ENCODE peak calls at places on chromosomes 5 and 9, in eight cellular contexts. X is right lobe of liver, P is adrenal gland, N is spleen, U is IMR-90, A is heart left ventricle, Y is sigmoid colon, Q is stomach. M is an unnamed sample.

GRCh38 chr9:2720179-2720654 is 2.9 kb downstream of the KCNV2 start:
- DNase-seq in N (no peak), Y (no peak), A (no peak), U (no peak), X (no peak), P (no peak), Q (no peak), M (no peak)

GRCh38 chr5:6419340-6419852 is 29.3 kb upstream of the UBE2QL1 start:
- DNase-seq in U (no peak), Y (no peak), X (no peak), A (no peak), N (no peak), Q (no peak), P (no peak), M (peak; percentile 54)

GRCh38 chr5:173707392-173707791 is 90.9 kb upstream of the BOD1 start:
- DNase-seq in Y (no peak), U (peak; percentile 44), X (no peak), N (no peak), Q (no peak), A (peak; percentile 73), P (peak; percentile 90), M (no peak)

GRCh38 chr5:458547-459353 is 15.8 kb downstream of the EXOC3 start:
- DNase-seq in P (no peak), U (peak; percentile 65), Q (no peak), X (peak; percentile 16), A (peak; percentile 28), Y (peak; percentile 57), N (peak; percentile 38), M (no peak)

GRCh38 chr9:133532937-133533668 is 1.4 kb upstream of the ADAMTSL2 start:
- DNase-seq in X (peak; percentile 78), U (peak; percentile 29), Q (peak; percentile 79), N (peak; percentile 85), A (peak; percentile 81), Y (peak; percentile 83), P (peak; percentile 80), M (no peak)

GRCh38 chr9:121398374-121398773 is 28.3 kb upstream of the STOM start:
- DNase-seq in N (no peak), P (no peak), Y (no peak), A (no peak), Q (no peak), U (peak; percentile 100), X (no peak), M (no peak)

GRCh38 chr5:164358531-164359259 is 853.3 kb downstream of the MAT2B start:
- DNase-seq in A (no peak), Y (no peak), U (peak; percentile 88), N (no peak), Q (no peak), P (no peak), X (no peak), M (no peak)

GRCh38 chr5:113663879-113664278 is 150.4 kb downstream of the YTHDC2 start:
- DNase-seq in Y (no peak), Q (peak; percentile 51), N (no peak), P (peak; percentile 54), A (peak; percentile 62), U (peak; percentile 16), X (peak; percentile 68), M (no peak)

GRCh38 chr9:137892424-137893191 is 15.0 kb downstream of the CACNA1B start:
- DNase-seq in U (no peak), X (no peak), N (no peak), P (no peak), Y (no peak), A (no peak), Q (no peak), M (no peak)

GRCh38 chr5:75965292-75965691 is 117.9 kb upstream of the SV2C start:
- DNase-seq in Y (no peak), P (no peak), A (no peak), N (no peak), X (no peak), Q (no peak), U (no peak), M (no peak)

GRCh38 chr5:178350361-178351220 is 118.0 kb upstream of the PHYKPL start:
- DNase-seq in P (no peak), U (no peak), N (peak; percentile 58), A (peak; percentile 32), X (peak; percentile 39), Y (no peak), Q (no peak), M (no peak)

GRCh38 chr5:43066231-43066798 is 26.2 kb upstream of the ANXA2R start:
- DNase-seq in U (peak; percentile 69), N (peak; percentile 96), X (peak; percentile 87), Y (peak; percentile 87), Q (peak; percentile 82), A (peak; percentile 89), P (peak; percentile 69), M (no peak)

GRCh38 chr9:104881991-104882555 is 45.9 kb downstream of the ABCA1 start:
- DNase-seq in N (no peak), X (no peak), A (no peak), P (no peak), Y (no peak), U (no peak), Q (no peak), M (no peak)

GRCh38 chr5:175163586-175164275 is 280.3 kb downstream of the DRD1 start:
- DNase-seq in Q (no peak), U (no peak), N (no peak), A (no peak), Y (no peak), P (no peak), X (no peak), M (no peak)

GRCh38 chr5:89535421-89535820 is 652.4 kb upstream of the MEF2C start:
- DNase-seq in X (no peak), U (peak; percentile 0), P (no peak), Q (no peak), Y (no peak), N (no peak), A (no peak), M (no peak)

GRCh38 chr5:96601200-96601599 is 61.0 kb upstream of the CAST start:
- DNase-seq in Q (no peak), X (no peak), Y (no peak), N (no peak), A (no peak), P (no peak), U (no peak), M (no peak)

GRCh38 chr5:55599148-55600050 is 64.6 kb upstream of the PLPP1 start:
- DNase-seq in N (no peak), X (no peak), U (no peak), P (no peak), Y (no peak), A (no peak), Q (no peak), M (peak; percentile 86)

GRCh38 chr5:146313027-146313426 is 25.6 kb upstream of the POU4F3 start:
- DNase-seq in P (no peak), N (no peak), Q (no peak), X (no peak), A (no peak), U (no peak), Y (no peak), M (no peak)

GRCh38 chr9:98867434-98868168 is 60.1 kb downstream of the GALNT12 start:
- DNase-seq in X (peak; percentile 68), N (no peak), U (peak; percentile 92), Q (peak; percentile 55), P (peak; percentile 83), A (peak; percentile 86), Y (peak; percentile 93), M (no peak)
- TF ChIP-seq POLR2A in X (no peak), N (no peak), U (no peak), Q (no peak), P (no peak), A (no peak), Y (no peak), M (no peak)

GRCh38 chr9:86639287-86639686 is 285.1 kb upstream of the TUT7 start:
- DNase-seq in Q (no peak), X (no peak), U (no peak), N (no peak), Y (no peak), P (no peak), A (no peak), M (no peak)
- TF ChIP-seq CTCF in Q (no peak), X (no peak), U (no peak), N (no peak), Y (no peak), P (no peak), A (no peak), M (no peak)

GRCh38 chr5:154370119-154370518 is 75.7 kb upstream of the SAP30L start:
- DNase-seq in Y (no peak), P (no peak), A (no peak), U (peak; percentile 56), X (no peak), N (no peak), Q (no peak), M (no peak)
- H3K4me1 ChIP-seq in Y (peaks cover 59% of the 10 kb centered on the region), P (peaks cover 9% of the 10 kb centered on the region), A (peaks cover 21% of the 10 kb centered on the region), U (peaks cover 33% of the 10 kb centered on the region), X (no peaks in the 10 kb centered on the region), N (peaks cover 18% of the 10 kb centered on the region), Q (peaks cover 41% of the 10 kb centered on the region), M (peaks cover 17% of the 10 kb centered on the region)

DNA sequence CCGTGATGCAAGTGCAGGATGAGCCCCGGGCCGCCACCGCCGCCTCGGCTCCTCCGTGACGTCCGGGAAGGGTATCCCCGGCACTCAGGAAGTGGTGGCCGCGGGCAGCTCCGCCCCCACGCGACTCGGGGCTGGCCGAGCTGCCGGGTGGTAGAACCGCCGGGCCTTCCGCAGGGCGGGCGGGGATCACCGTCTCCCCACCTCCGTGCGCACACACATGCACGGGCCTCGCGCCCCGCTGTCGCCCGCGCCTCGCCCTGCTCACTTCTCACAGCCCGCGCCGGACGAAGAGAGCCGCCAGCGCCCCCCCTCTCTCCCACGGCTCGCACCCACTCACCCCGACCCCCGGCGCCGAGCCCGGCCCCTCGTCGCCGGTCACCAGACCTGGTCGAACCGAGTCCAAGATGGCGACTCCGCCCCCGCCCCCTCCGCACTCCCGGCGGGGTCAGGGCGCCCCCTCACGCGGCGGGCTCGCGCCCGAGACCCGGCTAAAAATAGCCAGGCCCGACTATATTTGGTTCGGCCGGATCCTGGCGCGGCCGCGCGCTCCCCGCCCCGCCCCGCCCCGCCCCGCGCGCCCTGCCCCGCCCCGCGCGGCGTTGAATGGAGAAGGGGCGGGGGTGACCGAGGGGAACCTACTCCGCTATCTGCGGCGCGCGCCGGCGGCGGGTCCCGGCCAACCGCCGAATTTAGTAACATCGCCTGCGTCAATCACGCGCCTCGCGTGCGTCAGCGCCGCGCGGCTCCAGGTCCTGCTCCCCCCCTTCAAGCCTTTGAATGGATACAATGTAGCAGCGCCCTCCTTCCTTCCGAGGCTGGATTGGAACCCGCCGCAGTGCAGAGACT is 2.0 kb upstream of the NR4A3 start:
- DNase-seq in U (peak; percentile 96), A (peak; percentile 96), P (peak; percentile 94), N (peak; percentile 99), Y (peak; percentile 98), Q (peak; percentile 91), X (peak; percentile 95), M (peak; percentile 98)
- TF ChIP-seq POLR2A in U (peak; percentile 82), A (no peak), P (peak; percentile 92), N (peak; percentile 82), Y (peak; percentile 65), Q (no peak), X (peak; percentile 92), M (peak; percentile 62)

DNA sequence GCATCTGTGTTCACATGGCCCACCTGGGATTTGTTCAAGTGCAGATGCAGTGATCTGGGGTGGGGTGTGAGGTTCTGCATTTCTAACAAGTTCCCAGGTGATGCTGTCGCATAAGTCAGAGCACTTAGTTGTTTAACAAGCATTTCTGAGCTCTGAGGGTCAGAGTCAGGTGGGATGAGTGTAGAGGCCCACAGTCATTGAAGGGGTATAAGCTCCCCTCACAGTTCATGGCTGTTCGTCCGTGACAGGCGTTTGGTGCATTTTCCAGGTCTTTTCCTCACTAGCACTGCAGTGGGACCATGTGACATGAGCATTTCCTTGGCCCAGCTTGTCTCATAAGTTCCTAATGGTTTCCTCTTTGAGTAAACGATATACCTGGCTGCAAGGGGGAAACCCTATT is 128.0 kb upstream of the EGFLAM start:
- DNase-seq in Q (no peak), X (no peak), Y (no peak), A (no peak), U (no peak), P (no peak), N (no peak), M (no peak)
- TF ChIP-seq CTCF in Q (no peak), X (no peak), Y (no peak), A (no peak), U (no peak), P (no peak), N (no peak), M (no peak)

M was measured in vagina.